ENCODE peak calls at places on chromosomes 1 and 21, in four cellular contexts. P is Right ventricle myocardium superior, V is brain microvascular endothelial cell, W is putamen. I is an unnamed sample.
A peak's percentile ranks its signal among the peaks of the same experiment; 100 is the strongest.

GRCh38 chr1:147509786-147510360 is 31.4 kb upstream of the BCL9 start:
- DNase-seq in W (peak; percentile 22), P (peak; percentile 44), V (no peak), I (peak; percentile 39)

GRCh38 chr1:178086294-178087255 is 7.3 kb upstream of the RASAL2 start:
- DNase-seq in P (no peak), V (peak; percentile 50), W (no peak), I (no peak)

GRCh38 chr1:209106237-209106741 is 477.2 kb upstream of the CAMK1G start:
- DNase-seq in P (no peak), V (peak; percentile 48), W (no peak), I (peak; percentile 92)

GRCh38 chr21:46122241-46122671 is 24.3 kb downstream of the COL6A2 start:
- DNase-seq in V (peak; percentile 84), W (no peak), P (no peak), I (no peak)

GRCh38 chr1:12029720-12030339 is 10.5 kb downstream of the MIIP start:
- DNase-seq in V (no peak), W (no peak), P (no peak), I (no peak)

GRCh38 chr1:41005876-41006275 is 15.6 kb downstream of the SLFNL1 start:
- DNase-seq in V (no peak), W (no peak), P (no peak), I (no peak)

GRCh38 chr1:198563578-198563977 is 23.1 kb upstream of the ATP6V1G3 start:
- DNase-seq in P (no peak), V (no peak), W (no peak), I (no peak)

GRCh38 chr1:156114919-156115513 is 505 bp downstream of the LMNA start:
- DNase-seq in V (no peak), W (no peak), P (peak; percentile 64), I (no peak)

GRCh38 chr1:183245366-183245765 is 59.3 kb downstream of the LAMC2 start:
- DNase-seq in V (no peak), W (no peak), P (no peak), I (no peak)

GRCh38 chr1:148264374-148265276 is 112.5 kb upstream of the NBPF11 start:
- DNase-seq in W (peak; percentile 2), V (peak; percentile 96), P (no peak), I (peak; percentile 83)

GRCh38 chr1:58331156-58331555 is 215.4 kb downstream of the OMA1 start:
- DNase-seq in V (no peak), W (no peak), P (no peak), I (no peak)

GRCh38 chr1:10724052-10724494 is 72.4 kb downstream of the CASZ1 start:
- DNase-seq in P (peak; percentile 71), W (no peak), V (peak; percentile 5), I (no peak)

GRCh38 chr1:113256348-113256729 is 134.0 kb upstream of the MAGI3 start:
- DNase-seq in P (no peak), W (no peak), V (no peak), I (no peak)

I was measured in cerebellar cortex.